ENCODE peak calls at places on chromosome 11, in four cellular contexts. S is adrenal gland, B is sigmoid colon, T is Peyer's patch. M is an unnamed sample. For H3K4me1, the result is how much of the 10 kb centered on the place peaks cover.

GRCh38 chr11:63490551-63491239 is at the start of gene PLAAT5:
- DNase-seq in T (peak), S (no peak), B (peak), M (no peak)

GRCh38 chr11:103927535-103927934 is 108.9 kb upstream of the DDI1 start:
- DNase-seq in B (no peak), S (no peak), T (no peak), M (no peak)

GRCh38 chr11:58330861-58331260 is 28.0 kb downstream of the OR5B17 start:
- DNase-seq in S (no peak), B (no peak), T (no peak), M (no peak)

GRCh38 chr11:111327908-111328624 is 29.7 kb downstream of the POU2AF3 start:
- DNase-seq in T (no peak), S (peak), B (peak), M (no peak)

GRCh38 chr11:35367491-35367890 is 51.9 kb downstream of the SLC1A2 start:
- DNase-seq in B (no peak), S (peak), T (no peak), M (no peak)

GRCh38 chr11:41050791-41051190 is 408.7 kb downstream of the LRRC4C start:
- DNase-seq in B (no peak), T (no peak), S (no peak), M (no peak)

GRCh38 chr11:6353367-6353987 is 33.2 kb upstream of the CAVIN3 start:
- DNase-seq in S (peak), T (peak), B (peak), M (peak)

GRCh38 chr11:118171274-118172062 is 5.0 kb downstream of the SCN2B start:
- DNase-seq in S (peak), T (peak), B (peak), M (peak)

GRCh38 chr11:105821366-105821765 is 200.7 kb downstream of the MSANTD4 start:
- DNase-seq in T (no peak), S (no peak), B (no peak), M (no peak)

GRCh38 chr11:65071907-65072630 is 11.8 kb downstream of the CDCA5 start:
- DNase-seq in T (no peak), S (no peak), B (no peak), M (no peak)

GRCh38 chr11:67406969-67407699 is 3.3 kb downstream of the TBC1D10C start:
- DNase-seq in T (peak), B (no peak), S (no peak), M (no peak)

GRCh38 chr11:72001255-72001654 is 2.5 kb downstream of the IL18BP start:
- DNase-seq in T (no peak), B (peak), S (no peak), M (no peak)

GRCh38 chr11:45264839-45265515 is 21.2 kb downstream of the SYT13 start:
- DNase-seq in B (no peak), S (no peak), T (no peak), M (no peak)

GRCh38 chr11:129639300-129639699 is 176.3 kb upstream of the TMEM45B start:
- DNase-seq in B (no peak), T (no peak), S (no peak), M (no peak)

GRCh38 chr11:16783321-16783801 is 44.9 kb downstream of the C11orf58 start:
- DNase-seq in T (no peak), S (no peak), B (peak), M (no peak)

GRCh38 chr11:32602657-32603410 is 19.2 kb downstream of the EIF3M start:
- DNase-seq in T (no peak), B (no peak), S (no peak), M (no peak)

GRCh38 chr11:71209181-71209580 is 43.2 kb downstream of the SHANK2 start:
- DNase-seq in S (no peak), T (no peak), B (peak), M (no peak)

GRCh38 chr11:116773203-116774112 is 671 bp upstream of the BUD13 start:
- DNase-seq in T (no peak), B (no peak), S (no peak), M (no peak)

GRCh38 chr11:21364866-21365624 is 695.7 kb downstream of the NELL1 start:
- DNase-seq in S (no peak), B (no peak), T (no peak), M (peak)

GRCh38 chr11:2990617-2991476 is 1.3 kb downstream of the NAP1L4 start:
- DNase-seq in T (no peak), S (no peak), B (no peak), M (no peak)

GRCh38 chr11:75583710-75584658 is 21.9 kb downstream of the SERPINH1 start:
- DNase-seq in T (no peak), S (peak), B (peak), M (peak)

GRCh38 chr11:123190504-123190903 is 4.5 kb downstream of the CLMP start:
- DNase-seq in T (no peak), B (no peak), S (no peak), M (no peak)

GRCh38 chr11:97764605-97765004 is 1256.1 kb upstream of the CNTN5 start:
- DNase-seq in S (no peak), B (no peak), T (no peak), M (no peak)

GRCh38 chr11:35215945-35216344 is 77.0 kb downstream of the CD44 start:
- DNase-seq in B (no peak), S (no peak), T (no peak), M (no peak)

GRCh38 chr11:112115389-112115788 is 28.7 kb downstream of the SDHD start:
- DNase-seq in T (no peak), S (no peak), B (no peak), M (no peak)

GRCh38 chr11:77789731-77790476 is 30.6 kb downstream of the RSF1 start:
- DNase-seq in T (no peak), B (no peak), S (no peak), M (no peak)
- H3K4me1 ChIP-seq in T (under half), B (under half), S (under half), M (under half)

DNA sequence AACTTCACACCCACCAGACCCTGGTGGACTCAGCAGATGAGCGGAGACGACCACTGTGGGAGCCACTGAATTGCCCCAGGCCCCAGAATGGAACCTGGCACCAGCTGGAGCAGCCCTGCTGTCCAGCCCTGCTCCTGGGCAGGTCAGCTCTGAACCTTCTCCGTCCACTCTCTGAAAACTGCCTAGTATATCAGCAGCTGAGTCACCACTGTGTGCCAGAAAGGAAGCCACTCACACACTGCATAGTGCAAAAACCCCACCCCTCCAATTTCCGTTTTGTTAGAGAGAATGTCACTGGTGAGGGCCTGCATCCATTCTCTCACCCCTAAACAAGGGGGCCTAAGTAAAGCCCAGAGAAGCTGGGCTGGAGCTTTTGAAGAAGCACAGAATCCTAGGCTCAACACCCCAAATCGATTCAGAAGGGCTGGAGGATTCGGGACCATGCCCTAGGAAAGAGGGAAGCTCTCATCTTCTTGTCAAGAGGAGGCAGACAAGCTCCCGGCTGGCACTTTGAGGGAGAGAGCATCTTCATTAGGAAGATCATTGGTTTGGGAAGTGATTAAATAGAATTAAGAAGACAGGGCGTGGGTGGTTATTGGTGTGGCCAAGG is 44.5 kb downstream of the GALNT18 start:
- DNase-seq in S (no peak), B (no peak), T (no peak), M (no peak)
- TF ChIP-seq CTCF in S (no peak), B (no peak), T (no peak), M (no peak)

DNA sequence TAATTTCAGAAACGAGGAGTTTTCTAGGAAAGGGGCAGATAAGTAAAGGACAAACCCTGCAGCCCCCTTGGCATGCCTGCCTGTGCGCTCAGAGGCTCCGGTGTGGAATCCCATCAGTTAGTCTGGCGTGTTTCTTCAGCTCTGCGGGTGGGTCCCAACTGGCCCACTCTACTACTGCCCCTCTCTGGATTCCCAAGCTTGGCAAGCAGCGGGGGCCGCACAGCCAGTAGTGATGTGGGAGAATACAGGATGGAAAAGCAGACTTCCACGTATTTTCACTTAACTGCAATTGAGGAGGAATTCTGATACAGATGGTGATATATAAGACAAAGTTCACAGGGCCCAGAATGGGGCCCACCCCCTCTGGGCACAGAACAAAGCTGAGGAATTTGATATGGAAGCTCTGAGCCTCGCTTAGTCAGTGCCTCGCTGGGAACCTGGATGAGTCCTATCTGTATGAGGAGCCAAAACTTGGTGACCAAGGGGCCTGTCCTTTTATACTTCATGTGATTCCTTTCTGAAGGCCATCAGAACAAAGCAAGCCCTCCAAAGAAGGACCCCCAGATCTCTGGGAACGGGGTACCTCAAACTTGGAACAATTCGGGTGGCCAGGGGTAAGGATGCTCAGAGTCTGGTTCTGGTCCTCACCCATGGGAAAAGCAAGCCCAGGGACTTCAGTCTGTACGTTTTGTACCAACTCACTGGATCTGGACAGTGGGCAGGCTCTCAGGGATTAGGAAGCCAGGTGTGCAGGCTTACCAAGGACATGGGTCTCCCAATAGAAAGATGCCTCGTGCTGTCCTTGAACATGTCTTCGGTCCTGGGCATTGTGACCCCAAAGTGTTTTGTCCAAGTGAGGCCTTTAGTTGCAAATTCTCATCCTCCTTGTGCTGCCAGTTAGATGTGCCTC is 26.0 kb downstream of the RELT start:
- DNase-seq in S (no peak), T (no peak), B (no peak), M (no peak)
- H3K4me1 ChIP-seq in S (under half), T (under half), B (under half), M (under half)

DNA sequence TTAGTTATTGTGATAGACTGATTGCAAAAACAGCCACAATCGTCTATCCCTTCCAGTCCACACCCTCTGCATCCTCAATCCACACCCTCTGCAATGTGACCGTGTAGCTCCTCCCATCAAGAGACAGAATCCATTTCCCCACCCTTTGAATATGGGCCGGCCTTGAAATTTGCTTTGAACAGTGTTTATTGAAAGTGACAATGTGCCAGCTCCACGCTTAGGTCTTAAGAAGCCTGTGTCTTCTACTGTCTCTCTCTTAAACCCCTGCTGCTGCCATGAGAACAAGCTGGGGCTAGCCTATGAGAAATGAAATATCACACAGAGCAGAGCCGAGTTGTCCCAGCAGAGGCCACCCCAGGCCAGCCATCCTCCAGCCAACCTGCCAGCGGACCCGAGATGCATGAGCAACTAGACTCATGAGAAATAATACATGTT is 22.3 kb upstream of the MICAL2 start:
- DNase-seq in B (peak), S (no peak), T (peak), M (no peak)
- TF ChIP-seq CTCF in B (peak), S (no peak), T (no peak), M (peak)

M was measured in BE2C.